ENCODE peak calls at places on chromosomes 11 and 22, in nine cellular contexts. B is astrocyte of the hippocampus; S is SK-MEL-5; R is bronchial epithelial cell; P is type B pancreatic cell; N is epithelial cell of esophagus; Q is A172; I is stimulated activated CD4-positive, alpha-beta T cell treated with anti-CD3 and anti-CD28 coated beads, TNF-alpha, amount 100 ng/mL, for 4 hours; X is stimulated activated naive CD4-positive, alpha-beta T cell. W is an unnamed sample.

GRCh38 chr11:114316980-114317675 is 20.9 kb downstream of the NNMT start:
- DNase-seq in N (no peak), Q (no peak), I (no peak), B (no peak), X (no peak), S (no peak), P (no peak), R (no peak), W (no peak)

GRCh38 chr22:27804683-27805297 is 3.2 kb upstream of the MN1 start:
- DNase-seq in X (peak), R (peak), S (peak), I (no peak), Q (peak), N (peak), B (peak), P (no peak), W (peak)

GRCh38 chr11:110907629-110908028 is 195.4 kb upstream of the ARHGAP20 start:
- DNase-seq in B (peak), S (no peak), N (peak), Q (peak), P (no peak), I (no peak), R (peak), X (no peak), W (no peak)

GRCh38 chr11:79290766-79291165 is 150.1 kb downstream of the TENM4 start:
- DNase-seq in B (no peak), R (no peak), N (no peak), X (no peak), P (no peak), Q (no peak), S (no peak), I (no peak), W (no peak)

GRCh38 chr11:20125927-20126326 is 34.3 kb downstream of the DBX1 start:
- DNase-seq in I (no peak), Q (peak), B (peak), N (peak), R (peak), P (no peak), S (no peak), X (no peak), W (no peak)

GRCh38 chr22:40422558-40423245 is 52.3 kb downstream of the SGSM3 start:
- DNase-seq in I (no peak), S (no peak), N (no peak), X (no peak), Q (no peak), B (no peak), R (no peak), P (no peak), W (no peak)

GRCh38 chr11:72758304-72758689 is 6.1 kb upstream of the ARAP1 start:
- DNase-seq in X (no peak), S (no peak), N (peak), B (peak), I (no peak), R (no peak), P (no peak), Q (peak), W (no peak)

GRCh38 chr11:119880143-119880542 is 151.1 kb upstream of the NECTIN1 start:
- DNase-seq in N (no peak), I (no peak), Q (no peak), B (no peak), X (no peak), P (no peak), R (no peak), S (no peak), W (no peak)

GRCh38 chr22:46042786-46043185 is 65.8 kb upstream of the WNT7B start:
- DNase-seq in R (no peak), N (no peak), I (no peak), Q (no peak), X (no peak), B (no peak), P (no peak), S (no peak), W (no peak)

GRCh38 chr11:84812351-84813083 is 814.6 kb downstream of the DLG2 start:
- DNase-seq in X (no peak), N (no peak), I (no peak), Q (no peak), S (no peak), R (no peak), B (no peak), P (no peak), W (no peak)

GRCh38 chr11:34475656-34476055 is 36.9 kb downstream of the CAT start:
- DNase-seq in I (no peak), P (no peak), S (no peak), B (peak), X (no peak), Q (no peak), N (no peak), R (no peak), W (no peak)

GRCh38 chr11:28657378-28658030 is 549.3 kb downstream of the METTL15 start:
- DNase-seq in X (no peak), P (no peak), R (peak), I (no peak), S (no peak), Q (peak), B (peak), N (peak), W (no peak)

GRCh38 chr11:123188508-123189165 is 6.4 kb downstream of the CLMP start:
- DNase-seq in P (no peak), R (peak), I (no peak), Q (peak), B (peak), X (no peak), N (no peak), S (peak), W (no peak)

GRCh38 chr11:74233683-74234082 is 62.6 kb downstream of the PPME1 start:
- DNase-seq in P (no peak), B (no peak), N (no peak), Q (no peak), S (no peak), R (no peak), I (no peak), X (no peak), W (no peak)